ENCODE peak calls at places on chromosomes 5 and 9, in four cellular contexts. S is ovary, W is H1, L is spleen. M is an unnamed sample.
A peak's percentile ranks its signal among the peaks of the same experiment; 100 is the strongest.

GRCh38 chr5:67154518-67155206 is 41.9 kb downstream of the CD180 start:
- DNase-seq in S (no peak), L (no peak), W (no peak), M (no peak)

GRCh38 chr9:27165670-27166069 is 56.6 kb downstream of the TEK start:
- DNase-seq in L (no peak), W (peak; percentile 17), S (no peak), M (no peak)

GRCh38 chr9:90460220-90460619 is 182.4 kb downstream of the DIRAS2 start:
- DNase-seq in L (no peak), W (no peak), S (no peak), M (no peak)

GRCh38 chr9:132806723-132807421 is 71.2 kb downstream of the AK8 start:
- DNase-seq in L (no peak), S (no peak), W (peak; percentile 47), M (no peak)

GRCh38 chr5:66074891-66075290 is 69.2 kb upstream of the SREK1 start:
- DNase-seq in S (no peak), L (no peak), W (no peak), M (no peak)

GRCh38 chr9:18623201-18623600 is 149.2 kb downstream of the ADAMTSL1 start:
- DNase-seq in L (no peak), W (no peak), S (no peak), M (no peak)

GRCh38 chr9:103041961-103042360 is 46.8 kb downstream of the CYLC2 start:
- DNase-seq in W (no peak), S (no peak), L (no peak), M (no peak)

GRCh38 chr5:42621662-42622061 is 135.0 kb upstream of the CCDC152 start:
- DNase-seq in S (no peak), L (no peak), W (no peak), M (no peak)

GRCh38 chr9:129567842-129568559 is 52.9 kb downstream of the C9orf50 start:
- DNase-seq in L (no peak), S (peak; percentile 62), W (no peak), M (no peak)

GRCh38 chr5:61298066-61298465 is 34.0 kb upstream of the ZSWIM6 start:
- DNase-seq in S (no peak), W (no peak), L (no peak), M (no peak)

GRCh38 chr9:114900937-114901802 is 29.2 kb downstream of the TNFSF8 start:
- DNase-seq in L (no peak), S (no peak), W (no peak), M (no peak)

GRCh38 chr5:55991768-55992486 is 2.8 kb downstream of the IL6ST start:
- DNase-seq in S (no peak), L (no peak), W (no peak), M (no peak)

GRCh38 chr9:130172161-130172857 is at the start of gene NCS1:
- DNase-seq in L (no peak), W (no peak), S (peak; percentile 85), M (peak; percentile 34)

GRCh38 chr9:91374939-91375338 is 13.2 kb upstream of the AUH start:
- DNase-seq in S (no peak), W (no peak), L (no peak), M (no peak)

GRCh38 chr9:37289631-37290030 is 132.9 kb upstream of the GRHPR start:
- DNase-seq in W (no peak), L (no peak), S (no peak), M (no peak)

GRCh38 chr5:88045931-88046461 is 222.6 kb downstream of the TMEM161B start:
- DNase-seq in W (no peak), L (no peak), S (no peak), M (no peak)

GRCh38 chr9:102038006-102038405 is 299.6 kb upstream of the GRIN3A start:
- DNase-seq in W (no peak), L (no peak), S (no peak), M (no peak)

GRCh38 chr9:129071526-129072131 is 9.3 kb upstream of the DOLPP1 start:
- DNase-seq in S (no peak), W (peak; percentile 66), L (no peak), M (no peak)

GRCh38 chr5:1540166-1540565 is 16.4 kb upstream of the LPCAT1 start:
- DNase-seq in W (no peak), L (peak; percentile 78), S (peak; percentile 9), M (no peak)
- TF ChIP-seq CTCF in W (peak; percentile 17), L (peak; percentile 33), S (no peak), M (no peak)

GRCh38 chr9:126609711-126610388 is 3.9 kb upstream of the LMX1B start:
- DNase-seq in L (no peak), W (no peak), S (no peak), M (no peak)
- TF ChIP-seq POLR2A in L (no peak), W (no peak), S (no peak), M (no peak)

DNA sequence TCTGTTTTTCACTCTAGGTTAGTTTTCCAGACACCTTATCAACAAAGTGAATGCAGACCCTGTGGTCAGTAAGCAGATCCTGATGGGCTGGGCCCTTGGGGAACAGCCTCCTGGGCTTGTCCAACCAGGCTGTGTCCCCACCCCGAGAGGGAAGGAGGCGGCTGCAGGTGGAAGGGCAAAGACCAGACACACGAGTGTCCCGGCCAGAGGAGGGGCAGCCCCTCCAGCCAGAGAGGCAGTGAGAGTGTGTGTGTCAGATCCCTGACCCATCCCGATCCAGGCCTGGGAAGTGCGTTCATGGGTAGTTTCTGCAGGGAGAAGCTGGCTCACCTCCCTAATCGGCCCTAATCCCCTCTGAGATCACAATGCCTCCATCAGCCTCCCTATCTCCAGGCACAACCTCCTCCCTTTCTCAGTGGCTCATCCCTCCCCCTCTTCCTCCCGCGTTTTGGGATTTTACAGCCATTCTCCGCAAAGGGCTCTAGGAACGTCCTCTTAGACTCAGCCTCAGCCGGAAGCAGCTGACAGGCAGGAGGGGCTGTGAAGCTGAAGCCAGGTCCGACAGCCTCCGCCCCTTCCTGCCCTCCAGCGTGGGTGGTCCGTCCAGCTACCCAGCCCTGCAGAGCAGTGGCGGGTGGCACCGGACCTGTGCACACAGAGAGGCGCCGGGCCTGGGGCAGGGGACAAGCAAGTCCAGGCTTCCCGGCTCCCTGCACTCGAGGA is 9.7 kb downstream of the SLC12A7 start:
- DNase-seq in L (peak; percentile 88), S (no peak), W (no peak), M (no peak)
- H3K27ac ChIP-seq in L (no peak overlapping the region), S (no peak overlapping the region), W (no peak overlapping the region), M (no peak overlapping the region)

GRCh38 chr5:59587489-59588337 is 305.8 kb downstream of the PDE4D start:
- DNase-seq in W (peak; percentile 70), S (no peak), L (no peak), M (no peak)
- TF ChIP-seq CTCF in W (peak; percentile 66), S (no peak), L (no peak), M (no peak)

DNA sequence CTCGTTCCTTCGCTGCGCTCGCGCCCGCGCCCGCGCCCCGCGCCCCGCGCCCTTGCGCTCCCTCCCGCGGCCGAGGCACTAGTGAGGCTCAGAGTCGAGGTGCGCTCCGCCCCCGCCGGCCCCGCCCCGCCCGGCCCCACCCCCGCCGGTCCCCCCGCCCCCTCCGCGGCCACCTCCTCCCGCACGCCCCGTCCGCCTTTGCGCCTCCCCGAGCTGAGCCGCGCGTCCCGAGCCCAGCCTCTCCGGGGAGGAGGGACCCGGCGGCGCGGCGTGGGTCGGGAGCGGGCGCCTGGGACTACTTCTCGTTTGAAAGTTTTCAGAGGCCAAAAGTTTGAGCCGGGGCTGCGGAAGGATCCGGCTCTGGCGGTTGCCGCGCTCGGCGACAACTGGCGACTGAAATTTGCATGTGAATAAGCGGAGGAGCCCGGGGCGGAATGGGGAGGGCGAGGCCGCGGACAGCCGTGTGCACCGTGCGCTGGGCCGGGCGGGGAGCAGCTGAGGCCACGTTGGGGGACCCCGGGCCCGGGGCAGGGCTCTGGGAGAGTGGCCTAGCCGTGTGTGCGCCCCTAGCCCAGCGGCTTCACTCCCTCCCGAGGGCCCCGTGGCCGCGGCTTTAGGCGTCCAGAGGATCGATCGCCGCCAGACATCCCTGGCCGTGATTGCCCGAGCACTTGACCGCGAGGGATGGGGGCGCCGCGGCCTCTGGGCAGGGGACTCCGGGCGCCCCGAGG is at the start of gene NOTCH1:
- DNase-seq in S (peak; percentile 87), W (no peak), L (peak; percentile 99), M (peak; percentile 69)
- TF ChIP-seq POLR2A in S (peak; percentile 26), W (peak; percentile 37), L (no peak), M (peak; percentile 65)

DNA sequence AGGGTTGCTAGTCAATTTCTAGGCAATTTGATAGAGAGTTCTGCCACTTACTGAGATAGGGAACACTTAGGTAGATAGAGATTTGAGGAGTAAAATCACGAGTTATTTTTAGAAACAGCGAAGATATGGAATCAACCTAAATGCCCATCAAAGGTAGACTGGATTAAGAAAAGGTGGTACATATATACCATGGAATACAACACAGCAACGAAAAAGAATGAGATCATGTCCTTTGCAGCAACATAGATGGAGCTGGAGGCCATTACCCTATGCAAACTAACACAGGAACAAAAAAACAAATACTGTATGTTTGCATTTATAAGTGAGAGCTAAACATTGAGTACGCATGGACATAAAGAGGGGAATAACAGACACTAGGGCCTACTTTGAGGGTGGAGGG is 9.7 kb downstream of the ELL2 start:
- DNase-seq in W (no peak), S (no peak), L (no peak), M (no peak)
- H3K27ac ChIP-seq in W (no peak overlapping the region), S (no peak overlapping the region), L (no peak overlapping the region), M (no peak overlapping the region)

DNA sequence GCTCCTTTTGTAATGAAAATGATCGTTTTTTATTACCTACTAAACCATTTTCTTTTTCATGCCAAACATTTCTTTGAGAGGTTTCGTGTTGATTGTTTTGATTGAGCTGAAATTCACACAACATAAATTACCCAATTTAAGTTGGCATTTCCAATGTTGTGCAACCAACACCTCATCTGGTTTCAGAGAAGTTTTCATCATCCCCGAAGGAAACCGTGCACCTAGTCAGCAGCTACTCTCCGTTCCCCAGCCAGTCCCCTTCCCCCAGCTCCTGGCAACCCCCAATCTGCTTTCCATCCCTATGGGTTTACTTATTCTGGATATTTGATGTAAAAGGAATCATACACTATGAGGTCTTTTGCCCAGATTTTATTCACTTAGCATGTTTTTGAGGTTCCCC is 123.6 kb downstream of the ADCY2 start:
- DNase-seq in L (no peak), S (no peak), W (no peak), M (no peak)
- TF ChIP-seq CTCF in L (no peak), S (no peak), W (no peak), M (no peak)

GRCh38 chr9:8412327-8412726 is 612.7 kb upstream of the DMAC1 start:
- DNase-seq in W (no peak), L (no peak), S (no peak), M (no peak)
- TF ChIP-seq POLR2A in W (no peak), L (no peak), S (no peak), M (no peak)